ENCODE peak calls at places on chromosomes 3 and 15, in six cellular contexts. One of them, this sample, is unnamed.

GRCh38 chr15:90838066-90838465 is 30.3 kb upstream of the FURIN start:
- DNase-seq in IMR-90: no peak
- DNase-seq in Caco-2: no peak
- DNase-seq in CD8-positive, alpha-beta memory T cell: peak; percentile 89
- DNase-seq in cardiac muscle cell: no peak
- DNase-seq in adrenal gland: no peak
- DNase-seq in this sample: peak; percentile 35

GRCh38 chr3:40055361-40055760 is 246.0 kb downstream of the MYRIP start:
- DNase-seq in IMR-90: no peak
- DNase-seq in Caco-2: no peak
- DNase-seq in CD8-positive, alpha-beta memory T cell: no peak
- DNase-seq in cardiac muscle cell: no peak
- DNase-seq in adrenal gland: no peak
- DNase-seq in this sample: no peak

GRCh38 chr15:65870889-65871533 is 1.7 kb downstream of the RAB11A start:
- DNase-seq in IMR-90: peak; percentile 77
- DNase-seq in Caco-2: peak; percentile 42
- DNase-seq in CD8-positive, alpha-beta memory T cell: no peak
- DNase-seq in cardiac muscle cell: no peak
- DNase-seq in adrenal gland: no peak
- DNase-seq in this sample: peak; percentile 76

GRCh38 chr15:40660686-40661085 is 34.3 kb upstream of the RAD51 start:
- DNase-seq in IMR-90: no peak
- DNase-seq in Caco-2: no peak
- DNase-seq in CD8-positive, alpha-beta memory T cell: no peak
- DNase-seq in cardiac muscle cell: no peak
- DNase-seq in adrenal gland: no peak
- DNase-seq in this sample: no peak

GRCh38 chr3:64104691-64105101 is 81.4 kb upstream of the PSMD6 start:
- DNase-seq in IMR-90: peak; percentile 87
- DNase-seq in Caco-2: no peak
- DNase-seq in CD8-positive, alpha-beta memory T cell: no peak
- DNase-seq in cardiac muscle cell: no peak
- DNase-seq in adrenal gland: no peak
- DNase-seq in this sample: no peak

GRCh38 chr15:53976844-53977392 is 1.3 kb upstream of the UNC13C start:
- DNase-seq in IMR-90: no peak
- DNase-seq in Caco-2: peak; percentile 55
- DNase-seq in CD8-positive, alpha-beta memory T cell: no peak
- DNase-seq in cardiac muscle cell: peak; percentile 74
- DNase-seq in adrenal gland: no peak
- DNase-seq in this sample: peak; percentile 3

GRCh38 chr3:197789309-197789708 is 1.7 kb upstream of the LRCH3 start:
- DNase-seq in IMR-90: no peak
- DNase-seq in Caco-2: no peak
- DNase-seq in CD8-positive, alpha-beta memory T cell: no peak
- DNase-seq in cardiac muscle cell: no peak
- DNase-seq in adrenal gland: no peak
- DNase-seq in this sample: no peak

GRCh38 chr3:104519968-104520655 is 846.6 kb upstream of the ALCAM start:
- DNase-seq in IMR-90: no peak
- DNase-seq in Caco-2: no peak
- DNase-seq in CD8-positive, alpha-beta memory T cell: no peak
- DNase-seq in cardiac muscle cell: no peak
- DNase-seq in adrenal gland: no peak
- DNase-seq in this sample: no peak

GRCh38 chr15:80849308-80849707 is 70.1 kb downstream of the CEMIP start:
- DNase-seq in IMR-90: peak; percentile 93
- DNase-seq in Caco-2: no peak
- DNase-seq in CD8-positive, alpha-beta memory T cell: no peak
- DNase-seq in cardiac muscle cell: no peak
- DNase-seq in adrenal gland: peak; percentile 28
- DNase-seq in this sample: no peak

GRCh38 chr3:123300056-123300455 is 98.3 kb downstream of the SEC22A start:
- DNase-seq in IMR-90: no peak
- DNase-seq in Caco-2: no peak
- DNase-seq in CD8-positive, alpha-beta memory T cell: no peak
- DNase-seq in cardiac muscle cell: no peak
- DNase-seq in adrenal gland: no peak
- DNase-seq in this sample: no peak

DNA sequence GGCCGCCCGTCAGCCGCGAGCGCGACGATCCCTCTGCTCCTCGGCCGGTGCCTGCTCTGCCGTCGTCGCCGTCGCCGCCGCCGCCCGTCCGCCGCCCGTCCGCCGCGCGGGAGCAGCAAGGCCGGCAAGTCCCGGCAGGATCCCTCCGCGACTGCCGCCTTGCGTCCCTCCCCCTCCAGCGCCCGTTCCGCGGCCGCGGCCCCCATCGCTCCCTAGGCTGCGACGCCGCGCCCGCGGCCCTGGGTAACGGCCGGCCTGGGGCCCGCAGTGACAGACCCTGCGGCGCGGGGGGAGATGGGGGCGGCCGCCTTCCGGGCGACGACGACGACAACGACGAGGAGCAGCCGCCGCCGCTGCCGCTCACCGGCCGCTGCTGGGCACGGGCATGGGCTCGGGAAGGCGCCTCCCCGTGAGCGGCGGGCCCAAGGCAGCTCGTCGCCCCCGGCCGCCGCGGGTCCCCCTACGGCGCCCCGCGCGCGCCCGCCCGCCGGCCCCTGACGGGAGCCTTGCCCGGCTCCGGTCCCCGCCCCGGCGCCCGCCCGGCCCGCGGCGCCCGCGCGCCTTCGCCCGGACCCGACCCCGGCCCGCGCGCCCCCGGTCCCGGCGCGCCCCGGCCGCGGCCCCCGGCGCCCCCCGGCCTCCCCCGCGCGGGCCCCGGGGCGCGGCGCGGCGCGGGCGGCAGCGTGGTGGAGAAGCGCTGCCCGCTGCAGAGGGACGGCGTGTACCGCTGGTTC is 177.5 kb downstream of the OR4M2 start:
- DNase-seq in IMR-90: no peak
- DNase-seq in Caco-2: no peak
- DNase-seq in CD8-positive, alpha-beta memory T cell: no peak
- DNase-seq in cardiac muscle cell: no peak
- DNase-seq in adrenal gland: no peak
- DNase-seq in this sample: no peak
- H3K9me3 ChIP-seq in IMR-90: peaks cover 34% of the 10 kb centered on the region
- H3K9me3 ChIP-seq in Caco-2: peaks cover 4% of the 10 kb centered on the region
- H3K9me3 ChIP-seq in CD8-positive, alpha-beta memory T cell: no peaks in the 10 kb centered on the region
- H3K9me3 ChIP-seq in cardiac muscle cell: no peaks in the 10 kb centered on the region
- H3K9me3 ChIP-seq in adrenal gland: no peaks in the 10 kb centered on the region
- H3K9me3 ChIP-seq in this sample: peaks cover 2% of the 10 kb centered on the region

DNA sequence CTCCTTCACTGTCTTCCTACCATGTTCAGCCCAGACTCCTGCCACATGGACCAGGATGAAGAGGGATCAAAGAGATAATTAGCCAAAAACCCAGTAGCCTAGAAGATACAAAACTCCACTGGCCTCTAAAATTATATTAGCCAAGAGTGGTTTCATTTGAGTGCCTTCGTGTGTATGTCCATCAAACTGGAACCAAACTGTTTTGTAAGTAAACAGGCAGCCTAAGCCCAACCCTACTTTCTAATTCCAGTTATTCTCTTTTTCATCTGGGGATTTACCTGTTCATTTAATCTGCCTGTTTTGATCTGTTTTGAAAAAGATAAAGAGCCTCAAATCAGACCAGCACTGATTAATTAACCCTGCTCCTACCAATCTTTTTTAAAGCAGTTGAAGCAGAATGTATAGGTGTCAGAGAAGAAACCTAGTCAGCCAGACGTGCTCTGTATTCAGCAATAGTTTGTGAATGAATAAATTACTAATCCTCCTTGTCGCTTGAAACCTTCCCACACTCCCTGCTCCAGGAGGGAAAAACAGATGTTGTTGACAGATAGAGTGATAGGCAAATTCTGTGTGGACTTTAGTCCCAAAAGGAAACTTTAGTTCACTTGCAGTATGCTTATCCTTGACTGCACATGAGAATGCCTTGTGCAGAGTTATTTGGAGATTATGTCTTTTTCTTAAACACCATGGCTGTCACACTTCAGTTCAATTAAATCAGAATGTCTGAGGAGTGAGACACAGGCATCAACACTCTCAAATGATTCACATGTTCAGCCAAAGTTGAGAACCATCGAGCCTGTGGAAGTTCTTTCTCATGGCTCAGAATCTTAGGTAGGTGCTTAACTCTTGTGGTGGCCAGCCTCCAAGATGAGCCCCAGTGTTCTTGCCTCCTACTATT is 55.5 kb upstream of the ZBED2 start:
- DNase-seq in IMR-90: no peak
- DNase-seq in Caco-2: no peak
- DNase-seq in CD8-positive, alpha-beta memory T cell: no peak
- DNase-seq in cardiac muscle cell: no peak
- DNase-seq in adrenal gland: no peak
- DNase-seq in this sample: peak; percentile 71
- H3K4me1 ChIP-seq in IMR-90: peaks cover 5% of the 10 kb centered on the region
- H3K4me1 ChIP-seq in Caco-2: peaks cover 10% of the 10 kb centered on the region
- H3K4me1 ChIP-seq in CD8-positive, alpha-beta memory T cell: no peaks in the 10 kb centered on the region
- H3K4me1 ChIP-seq in cardiac muscle cell: no peaks in the 10 kb centered on the region
- H3K4me1 ChIP-seq in adrenal gland: no peaks in the 10 kb centered on the region
- H3K4me1 ChIP-seq in this sample: no peaks in the 10 kb centered on the region

GRCh38 chr15:23835944-23836343 is 148.8 kb upstream of the NDN start:
- DNase-seq in IMR-90: no peak
- DNase-seq in Caco-2: no peak
- DNase-seq in CD8-positive, alpha-beta memory T cell: no peak
- DNase-seq in cardiac muscle cell: no peak
- DNase-seq in adrenal gland: no peak
- DNase-seq in this sample: no peak
- H3K9me3 ChIP-seq in IMR-90: peaks cover 8% of the 10 kb centered on the region
- H3K9me3 ChIP-seq in Caco-2: peaks cover 5% of the 10 kb centered on the region
- H3K9me3 ChIP-seq in CD8-positive, alpha-beta memory T cell: no peaks in the 10 kb centered on the region
- H3K9me3 ChIP-seq in cardiac muscle cell: no peaks in the 10 kb centered on the region
- H3K9me3 ChIP-seq in adrenal gland: no peaks in the 10 kb centered on the region
- H3K9me3 ChIP-seq in this sample: no peaks in the 10 kb centered on the region

GRCh38 chr15:60369696-60370095 is 28.1 kb downstream of the ANXA2 start:
- DNase-seq in IMR-90: no peak
- DNase-seq in Caco-2: no peak
- DNase-seq in CD8-positive, alpha-beta memory T cell: no peak
- DNase-seq in cardiac muscle cell: no peak
- DNase-seq in adrenal gland: no peak
- DNase-seq in this sample: no peak
- H3K4me1 ChIP-seq in IMR-90: peaks cover 29% of the 10 kb centered on the region
- H3K4me1 ChIP-seq in Caco-2: peaks cover 28% of the 10 kb centered on the region
- H3K4me1 ChIP-seq in CD8-positive, alpha-beta memory T cell: no peaks in the 10 kb centered on the region
- H3K4me1 ChIP-seq in cardiac muscle cell: peaks cover 25% of the 10 kb centered on the region
- H3K4me1 ChIP-seq in adrenal gland: peaks cover 33% of the 10 kb centered on the region
- H3K4me1 ChIP-seq in this sample: peaks cover 9% of the 10 kb centered on the region

DNA sequence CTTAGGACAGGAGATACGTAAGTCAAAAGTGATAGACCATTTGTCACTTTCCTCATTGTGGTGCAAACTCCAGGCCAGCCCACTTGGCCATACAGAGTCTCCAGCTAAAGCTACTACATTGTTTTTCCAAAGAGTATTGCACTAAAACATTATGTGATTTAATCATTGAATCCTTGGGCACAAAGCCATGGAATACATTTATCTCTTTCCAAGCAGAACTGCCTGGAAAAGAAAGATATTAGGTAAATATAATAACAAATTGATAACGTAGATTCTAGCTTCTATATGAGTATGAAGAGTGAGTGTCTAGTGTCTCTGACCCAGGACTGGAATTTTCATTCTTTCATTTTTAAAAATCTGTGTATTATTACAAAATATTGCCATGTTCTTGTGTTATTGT is 863.7 kb upstream of the SEMA6D start:
- DNase-seq in IMR-90: no peak
- DNase-seq in Caco-2: no peak
- DNase-seq in CD8-positive, alpha-beta memory T cell: no peak
- DNase-seq in cardiac muscle cell: no peak
- DNase-seq in adrenal gland: no peak
- DNase-seq in this sample: no peak
- H3K9me3 ChIP-seq in IMR-90: peaks cover 7% of the 10 kb centered on the region
- H3K9me3 ChIP-seq in Caco-2: no peaks in the 10 kb centered on the region
- H3K9me3 ChIP-seq in CD8-positive, alpha-beta memory T cell: no peaks in the 10 kb centered on the region
- H3K9me3 ChIP-seq in cardiac muscle cell: no peaks in the 10 kb centered on the region
- H3K9me3 ChIP-seq in adrenal gland: no peaks in the 10 kb centered on the region
- H3K9me3 ChIP-seq in this sample: no peaks in the 10 kb centered on the region

GRCh38 chr3:187985636-187986035 is 168.3 kb upstream of the LPP start:
- DNase-seq in IMR-90: peak; percentile 36
- DNase-seq in Caco-2: no peak
- DNase-seq in CD8-positive, alpha-beta memory T cell: no peak
- DNase-seq in cardiac muscle cell: no peak
- DNase-seq in adrenal gland: no peak
- DNase-seq in this sample: no peak
- H3K4me1 ChIP-seq in IMR-90: peaks cover 7% of the 10 kb centered on the region
- H3K4me1 ChIP-seq in Caco-2: peaks cover 16% of the 10 kb centered on the region
- H3K4me1 ChIP-seq in CD8-positive, alpha-beta memory T cell: peaks cover 29% of the 10 kb centered on the region
- H3K4me1 ChIP-seq in cardiac muscle cell: no peaks in the 10 kb centered on the region
- H3K4me1 ChIP-seq in adrenal gland: peaks cover 6% of the 10 kb centered on the region
- H3K4me1 ChIP-seq in this sample: no peaks in the 10 kb centered on the region

This sample was measured in small intestine.